ENCODE peak calls at places on chromosomes 4 and X, in seven cellular contexts. I is CD8-positive, alpha-beta T cell; L is hepatocyte; T is transverse colon; H is astrocyte; O is mucosa of descending colon; S is aorta. R is an unnamed sample.
A peak's percentile ranks its signal among the peaks of the same experiment; 100 is the strongest.

GRCh38 chrX:136630881-136631280 is 17.1 kb upstream of the CD40LG start:
- DNase-seq in S (no peak), O (no peak), T (no peak), I (no peak), H (no peak), L (no peak), R (no peak)

GRCh38 chr4:16914208-16914607 is 15.8 kb upstream of the LDB2 start:
- DNase-seq in H (peak; percentile 12), O (no peak), L (no peak), I (no peak), T (no peak), S (no peak), R (no peak)

GRCh38 chrX:72048515-72049455 is 82.9 kb downstream of the RTL5 start:
- DNase-seq in S (no peak), L (peak; percentile 28), O (peak; percentile 34), I (peak; percentile 14), H (no peak), T (peak; percentile 31), R (no peak)

GRCh38 chrX:19866626-19867410 is 20.6 kb downstream of the SH3KBP1 start:
- DNase-seq in O (no peak), I (no peak), L (no peak), H (no peak), T (no peak), S (no peak), R (no peak)

GRCh38 chr4:181952478-181952877 is 290.7 kb upstream of the TENM3 start:
- DNase-seq in H (peak; percentile 96), O (peak; percentile 23), S (no peak), T (peak; percentile 25), I (no peak), L (peak; percentile 61), R (no peak)

GRCh38 chr4:17450431-17450830 is 61.5 kb downstream of the QDPR start:
- DNase-seq in T (no peak), I (no peak), H (no peak), L (no peak), S (no peak), O (no peak), R (no peak)

GRCh38 chr4:154727540-154727939 is 16.3 kb upstream of the LRAT start:
- DNase-seq in I (no peak), H (no peak), L (peak; percentile 17), T (no peak), S (no peak), O (no peak), R (no peak)

GRCh38 chrX:71859637-71860036 is 51.0 kb upstream of the NHSL2 start:
- DNase-seq in L (peak; percentile 62), H (peak; percentile 17), O (no peak), I (peak; percentile 34), S (no peak), T (no peak), R (no peak)

GRCh38 chrX:118286066-118286758 is 59.7 kb upstream of the WDR44 start:
- DNase-seq in O (no peak), H (peak; percentile 38), S (no peak), T (no peak), L (no peak), I (no peak), R (no peak)

GRCh38 chr4:118270492-118270891 is 82.3 kb downstream of the PRSS12 start:
- DNase-seq in S (no peak), T (no peak), H (peak; percentile 27), I (no peak), L (peak; percentile 72), O (no peak), R (no peak)

GRCh38 chrX:23813808-23814207 is 30.8 kb downstream of the SAT1 start:
- DNase-seq in T (no peak), S (no peak), O (no peak), I (no peak), L (no peak), H (no peak), R (no peak)

GRCh38 chrX:73214366-73215094 is at the start of gene NAP1L2:
- DNase-seq in T (peak; percentile 26), O (peak; percentile 37), H (peak; percentile 42), L (peak; percentile 20), S (peak; percentile 75), I (peak; percentile 41), R (peak; percentile 14)

GRCh38 chrX:154351183-154352011 is 23.0 kb downstream of the FLNA start:
- DNase-seq in L (no peak), S (no peak), T (peak; percentile 71), H (no peak), O (peak; percentile 67), I (peak; percentile 50), R (no peak)
- H3K36me3 ChIP-seq in L (no peaks in the 10 kb centered on the region), S (peaks cover 23% of the 10 kb centered on the region), T (no peaks in the 10 kb centered on the region), H (peaks cover 25% of the 10 kb centered on the region), O (no peaks in the 10 kb centered on the region), I (peaks cover 45% of the 10 kb centered on the region), R (peaks cover 79% of the 10 kb centered on the region)

GRCh38 chr4:3311489-3312171 is 18.8 kb downstream of the RGS12 start:
- DNase-seq in O (peak; percentile 48), I (peak; percentile 9), S (peak; percentile 27), L (peak; percentile 41), T (peak; percentile 42), H (no peak), R (no peak)
- H3K4me1 ChIP-seq in O (peaks cover 13% of the 10 kb centered on the region), I (no peaks in the 10 kb centered on the region), S (no peaks in the 10 kb centered on the region), L (no peaks in the 10 kb centered on the region), T (no peaks in the 10 kb centered on the region), H (no peaks in the 10 kb centered on the region), R (peaks cover 5% of the 10 kb centered on the region)

DNA sequence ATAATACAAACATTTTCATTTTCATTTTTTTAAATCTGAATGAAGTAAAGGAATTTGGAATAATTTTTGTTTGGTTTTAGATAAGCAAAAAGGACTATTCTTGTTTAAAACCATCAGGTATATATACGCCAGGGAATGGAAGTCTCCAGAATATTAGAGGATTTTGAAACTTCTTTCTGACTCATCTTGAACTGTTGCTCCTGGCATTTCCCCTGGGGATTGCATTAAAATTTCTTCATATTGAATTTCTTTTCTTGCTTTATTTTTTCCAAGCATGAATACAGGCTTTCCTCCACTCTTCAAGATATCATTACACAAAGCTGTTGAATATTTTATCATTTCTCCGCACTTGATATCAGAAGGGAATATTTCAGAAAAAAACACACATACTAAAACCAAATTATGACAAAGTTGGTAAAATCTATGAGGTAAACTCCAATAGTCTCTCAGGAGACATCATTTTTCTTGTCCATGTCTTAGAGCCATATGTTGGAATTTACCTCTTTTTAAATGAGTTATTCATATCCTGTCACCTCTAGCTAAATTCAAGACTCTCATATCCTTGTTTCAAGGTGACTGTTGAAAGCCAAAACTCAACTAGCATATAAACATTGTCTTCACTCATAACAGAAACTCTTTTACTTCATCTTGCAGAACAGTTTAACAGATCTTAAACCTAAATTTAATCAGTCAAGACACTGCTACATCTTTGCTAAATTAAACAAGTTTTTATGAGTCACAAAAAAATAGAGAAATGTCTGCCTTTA is 20.7 kb upstream of the CSN1S1 start:
- DNase-seq in O (no peak), I (no peak), L (no peak), H (no peak), S (no peak), T (no peak), R (no peak)
- H3K36me3 ChIP-seq in O (no peaks in the 10 kb centered on the region), I (no peaks in the 10 kb centered on the region), L (no peaks in the 10 kb centered on the region), H (no peaks in the 10 kb centered on the region), S (no peaks in the 10 kb centered on the region), T (no peaks in the 10 kb centered on the region), R (no peaks in the 10 kb centered on the region)

DNA sequence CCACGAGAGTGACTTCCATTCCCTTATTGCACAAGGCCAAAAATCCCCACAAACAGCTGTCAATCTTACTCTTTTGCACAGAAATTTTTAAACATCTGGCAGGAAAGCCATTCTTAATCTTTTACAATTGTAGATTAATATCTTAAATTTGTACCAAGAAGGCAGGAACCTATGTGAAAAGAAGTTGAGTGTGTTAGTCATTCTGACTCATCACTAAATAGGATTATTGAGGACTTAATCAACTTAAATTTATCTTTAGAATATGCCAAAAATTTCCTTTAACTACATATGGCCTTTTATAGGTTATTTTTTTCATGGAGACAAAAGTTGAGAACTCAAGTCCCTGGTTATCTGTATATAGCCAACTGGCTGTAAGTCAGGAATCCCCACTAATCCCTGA is 49.0 kb upstream of the VEGFC start:
- DNase-seq in O (no peak), T (no peak), L (no peak), H (peak; percentile 90), S (no peak), I (no peak), R (no peak)
- H3K4me1 ChIP-seq in O (no peaks in the 10 kb centered on the region), T (no peaks in the 10 kb centered on the region), L (no peaks in the 10 kb centered on the region), H (peaks cover 47% of the 10 kb centered on the region), S (no peaks in the 10 kb centered on the region), I (no peaks in the 10 kb centered on the region), R (no peaks in the 10 kb centered on the region)

DNA sequence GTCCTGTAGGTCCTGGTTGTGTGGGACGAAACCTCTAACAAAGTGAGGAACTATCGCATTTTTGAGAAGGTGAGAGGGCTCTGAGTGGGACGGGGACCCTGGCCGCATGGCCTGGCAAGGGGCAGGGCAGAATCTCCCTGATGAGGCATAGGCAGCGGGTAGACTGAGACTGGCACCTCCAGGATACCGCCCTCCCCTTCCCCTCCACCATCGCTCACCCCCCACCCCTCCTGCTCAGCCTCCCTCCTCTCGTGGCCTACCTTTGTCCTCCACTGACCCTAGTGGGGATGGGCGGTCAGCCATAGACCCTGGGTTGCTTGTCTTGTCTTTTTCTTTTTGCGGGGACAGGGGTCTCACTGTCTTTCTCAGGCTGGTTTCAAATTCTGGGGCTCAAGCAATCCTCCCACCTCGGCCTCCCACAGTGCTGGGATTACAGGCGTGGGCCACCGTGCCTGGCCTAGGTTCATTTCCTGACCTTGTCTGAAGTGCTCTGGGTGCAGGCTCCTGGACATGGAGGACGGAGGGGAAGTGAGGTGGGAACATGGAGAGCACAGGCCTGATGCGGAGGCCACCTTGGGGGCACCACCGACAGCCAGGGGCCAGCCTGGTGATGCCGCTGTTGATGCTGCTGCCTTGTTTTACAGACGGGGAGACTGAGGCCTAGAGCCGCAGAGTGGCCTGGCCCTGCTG is 10.5 kb upstream of the ADD1 start:
- DNase-seq in S (peak; percentile 68), O (no peak), I (no peak), H (no peak), L (no peak), T (peak; percentile 5), R (peak; percentile 10)
- H3K36me3 ChIP-seq in S (no peaks in the 10 kb centered on the region), O (peaks cover 7% of the 10 kb centered on the region), I (peaks cover 5% of the 10 kb centered on the region), H (peaks cover 6% of the 10 kb centered on the region), L (no peaks in the 10 kb centered on the region), T (no peaks in the 10 kb centered on the region), R (peaks cover 68% of the 10 kb centered on the region)

GRCh38 chr4:15737255-15737654 is 34.4 kb downstream of the BST1 start:
- DNase-seq in O (no peak), I (no peak), H (no peak), L (no peak), T (peak; percentile 24), S (no peak), R (no peak)
- H3K4me1 ChIP-seq in O (no peaks in the 10 kb centered on the region), I (no peaks in the 10 kb centered on the region), H (peaks cover 9% of the 10 kb centered on the region), L (no peaks in the 10 kb centered on the region), T (no peaks in the 10 kb centered on the region), S (no peaks in the 10 kb centered on the region), R (no peaks in the 10 kb centered on the region)

GRCh38 chr4:37847311-37847710 is 20.8 kb downstream of the PGM2 start:
- DNase-seq in I (no peak), H (no peak), O (no peak), L (no peak), S (no peak), T (no peak), R (no peak)
- H3K36me3 ChIP-seq in I (peaks cover 5% of the 10 kb centered on the region), H (peaks cover 23% of the 10 kb centered on the region), O (no peaks in the 10 kb centered on the region), L (peaks cover 4% of the 10 kb centered on the region), S (peaks cover 5% of the 10 kb centered on the region), T (peaks cover 20% of the 10 kb centered on the region), R (peaks cover 94% of the 10 kb centered on the region)